ENCODE peak calls at places on chromosomes 7 and 10, in seven cellular contexts. A is CD4-positive, alpha-beta T cell; Y is IMR-90; M is lower lobe of right lung; Z is right cardiac atrium; E is heart left ventricle; O is transverse colon. S is an unnamed sample.

GRCh38 chr7:71504697-71505441 is 372.9 kb downstream of the GALNT17 start:
- DNase-seq in A (no peak), Y (no peak), M (no peak), Z (no peak), E (no peak), O (no peak), S (no peak)

GRCh38 chr10:119768455-119769094 is 42.7 kb downstream of the INPP5F start:
- DNase-seq in A (no peak), Y (peak; percentile 22), M (no peak), Z (no peak), E (no peak), O (no peak), S (no peak)

GRCh38 chr10:127150136-127150535 is 46.3 kb downstream of the INSYN2A start:
- DNase-seq in A (no peak), Y (peak; percentile 75), M (no peak), Z (no peak), E (no peak), O (no peak), S (no peak)

GRCh38 chr7:84425702-84426259 is 231.2 kb upstream of the SEMA3A start:
- DNase-seq in A (no peak), Y (no peak), M (no peak), Z (no peak), E (no peak), O (no peak), S (no peak)

GRCh38 chr10:92590623-92591549 is 2.0 kb upstream of the KIF11 start:
- DNase-seq in A (no peak), Y (peak; percentile 69), M (peak; percentile 57), Z (peak; percentile 50), E (no peak), O (peak; percentile 38), S (no peak)

GRCh38 chr10:8158439-8159071 is 104.1 kb downstream of the GATA3 start:
- DNase-seq in A (no peak), Y (no peak), M (no peak), Z (no peak), E (no peak), O (peak; percentile 8), S (no peak)

GRCh38 chr7:40720401-40720800 is 585.6 kb downstream of the SUGCT start:
- DNase-seq in A (no peak), Y (peak; percentile 74), M (no peak), Z (no peak), E (no peak), O (no peak), S (no peak)

GRCh38 chr7:124781907-124782306 is 16.3 kb upstream of the GPR37 start:
- DNase-seq in A (no peak), Y (peak; percentile 5), M (no peak), Z (no peak), E (no peak), O (no peak), S (no peak)

GRCh38 chr10:71150811-71151210 is 61.6 kb upstream of the UNC5B start:
- DNase-seq in A (no peak), Y (no peak), M (no peak), Z (no peak), E (no peak), O (no peak), S (no peak)

GRCh38 chr7:47253650-47254080 is 328.2 kb downstream of the TNS3 start:
- DNase-seq in A (no peak), Y (peak; percentile 78), M (no peak), Z (peak; percentile 51), E (no peak), O (peak; percentile 28), S (no peak)

GRCh38 chr7:23956769-23957556 is 246.9 kb downstream of the STK31 start:
- DNase-seq in A (no peak), Y (peak; percentile 6), M (no peak), Z (no peak), E (no peak), O (no peak), S (no peak)

GRCh38 chr7:142896741-142897379 is 11.3 kb upstream of the TRPV6 start:
- DNase-seq in A (no peak), Y (no peak), M (no peak), Z (no peak), E (peak; percentile 2), O (no peak), S (no peak)

GRCh38 chr10:133335238-133336122 is 1.2 kb downstream of the CALY start:
- DNase-seq in A (peak; percentile 83), Y (peak; percentile 61), M (peak; percentile 58), Z (peak; percentile 73), E (peak; percentile 57), O (peak; percentile 62), S (no peak)

GRCh38 chr10:71970869-71971268 is 6.7 kb downstream of the CHST3 start:
- DNase-seq in A (no peak), Y (no peak), M (no peak), Z (no peak), E (no peak), O (no peak), S (no peak)

GRCh38 chr7:101538596-101539459 is 90.3 kb downstream of the MYL10 start:
- DNase-seq in A (peak; percentile 40), Y (peak; percentile 37), M (peak; percentile 66), Z (peak; percentile 51), E (peak; percentile 38), O (peak; percentile 62), S (no peak)

GRCh38 chr10:123678376-123678775 is 12.2 kb downstream of the GPR26 start:
- DNase-seq in A (no peak), Y (no peak), M (no peak), Z (no peak), E (no peak), O (no peak), S (no peak)
- H3K9me3 ChIP-seq in A (no peaks in the 10 kb centered on the region), Y (peaks cover 45% of the 10 kb centered on the region), M (no peaks in the 10 kb centered on the region), Z (no peaks in the 10 kb centered on the region), E (no peaks in the 10 kb centered on the region), O (no peaks in the 10 kb centered on the region), S (no peaks in the 10 kb centered on the region)

DNA sequence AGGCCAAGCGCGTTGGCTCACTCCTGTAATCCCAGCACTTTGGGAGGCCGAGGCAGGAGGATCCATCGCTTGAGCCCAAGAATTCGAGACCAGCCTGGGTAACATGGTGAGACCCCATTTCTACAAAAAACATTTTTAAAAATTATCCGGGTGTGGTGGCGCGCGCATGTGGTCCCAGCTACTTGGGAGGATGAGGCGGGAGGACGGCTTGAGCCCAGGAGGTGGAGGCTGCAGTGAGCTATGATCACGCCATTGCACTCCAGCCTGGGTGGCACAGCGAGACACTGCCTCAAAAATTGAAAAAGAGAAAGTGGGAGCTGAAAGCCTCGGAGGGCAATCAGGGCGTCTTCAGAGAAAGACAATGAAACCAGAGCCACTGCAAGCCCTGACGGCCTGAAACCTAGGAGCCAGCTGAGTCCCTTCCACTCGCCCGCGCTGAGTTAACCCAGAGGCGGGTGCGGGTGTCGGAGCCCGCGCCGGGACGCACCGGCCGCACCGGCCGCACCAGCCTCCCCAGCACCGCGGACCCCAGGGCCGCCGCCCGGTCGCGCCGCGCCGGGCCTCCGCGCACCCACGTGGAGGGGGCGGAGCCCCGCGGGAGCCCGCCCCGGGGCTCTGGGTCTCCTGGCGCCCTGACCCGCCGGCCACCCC is 22.4 kb downstream of the ZFAND2A start:
- DNase-seq in A (no peak), Y (no peak), M (no peak), Z (no peak), E (no peak), O (no peak), S (no peak)
- H3K27ac ChIP-seq in A (peak overlapping the region; percentile 50), Y (peak overlapping the region; percentile 35), M (peak overlapping the region; percentile 91), Z (no peak overlapping the region), E (peak overlapping the region; percentile 57), O (peak overlapping the region; percentile 81), S (no peak overlapping the region)

GRCh38 chr10:129594811-129595210 is 127.8 kb downstream of the MGMT start:
- DNase-seq in A (no peak), Y (no peak), M (no peak), Z (no peak), E (no peak), O (no peak), S (no peak)
- H3K9me3 ChIP-seq in A (peaks cover 13% of the 10 kb centered on the region), Y (peaks cover 13% of the 10 kb centered on the region), M (no peaks in the 10 kb centered on the region), Z (no peaks in the 10 kb centered on the region), E (no peaks in the 10 kb centered on the region), O (no peaks in the 10 kb centered on the region), S (no peaks in the 10 kb centered on the region)

DNA sequence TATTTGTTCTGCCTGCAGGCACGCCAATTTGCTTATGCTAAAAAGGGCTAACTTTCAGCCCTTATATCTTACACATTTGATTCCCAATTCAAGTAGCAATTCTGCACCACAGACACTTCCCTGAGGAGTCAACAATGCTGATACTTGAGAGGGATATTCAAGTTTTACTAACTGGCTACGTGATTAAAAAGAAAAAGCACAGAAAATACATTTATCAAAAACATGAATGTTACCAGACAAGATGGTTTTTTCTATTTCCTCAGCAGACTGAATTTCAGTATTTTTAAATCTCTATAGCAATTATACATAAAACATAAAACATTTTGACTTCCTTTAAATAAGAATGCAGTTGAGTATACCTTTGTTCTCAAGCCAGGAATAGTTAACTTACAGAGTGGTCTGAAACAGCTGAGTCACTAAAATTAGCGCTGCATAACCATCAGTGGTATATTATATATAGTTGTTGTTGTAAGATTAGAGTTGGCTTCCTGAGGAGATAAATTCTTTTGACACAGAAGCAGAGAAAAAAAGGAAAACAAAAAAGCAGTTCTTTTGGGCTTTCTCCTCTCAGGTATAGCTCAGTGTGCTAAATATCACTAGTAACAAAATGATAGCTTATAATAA is 33.8 kb downstream of the MTPN start:
- DNase-seq in A (no peak), Y (no peak), M (no peak), Z (no peak), E (no peak), O (no peak), S (no peak)
- H3K27ac ChIP-seq in A (no peak overlapping the region), Y (no peak overlapping the region), M (no peak overlapping the region), Z (no peak overlapping the region), E (no peak overlapping the region), O (no peak overlapping the region), S (no peak overlapping the region)

DNA sequence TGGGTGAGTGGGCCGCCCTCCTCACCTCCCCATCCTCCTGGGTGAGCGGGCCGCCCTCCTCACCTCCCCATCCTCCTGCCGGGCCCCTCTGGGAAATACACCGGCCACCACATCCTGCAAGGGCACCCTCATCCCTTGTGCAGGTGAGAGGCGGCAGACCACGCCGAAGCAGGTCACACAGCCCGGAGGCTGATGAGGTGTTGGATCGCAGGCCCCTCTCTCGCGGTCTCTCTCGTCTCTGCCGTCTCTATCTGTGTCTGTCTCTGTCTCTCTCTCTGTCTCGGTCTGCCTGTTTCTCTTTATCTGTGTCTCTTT is 30.8 kb upstream of the FOXL3 start:
- DNase-seq in A (no peak), Y (no peak), M (no peak), Z (no peak), E (no peak), O (no peak), S (no peak)
- H3K9me3 ChIP-seq in A (no peaks in the 10 kb centered on the region), Y (peaks cover 27% of the 10 kb centered on the region), M (no peaks in the 10 kb centered on the region), Z (no peaks in the 10 kb centered on the region), E (no peaks in the 10 kb centered on the region), O (no peaks in the 10 kb centered on the region), S (peaks cover 28% of the 10 kb centered on the region)

DNA sequence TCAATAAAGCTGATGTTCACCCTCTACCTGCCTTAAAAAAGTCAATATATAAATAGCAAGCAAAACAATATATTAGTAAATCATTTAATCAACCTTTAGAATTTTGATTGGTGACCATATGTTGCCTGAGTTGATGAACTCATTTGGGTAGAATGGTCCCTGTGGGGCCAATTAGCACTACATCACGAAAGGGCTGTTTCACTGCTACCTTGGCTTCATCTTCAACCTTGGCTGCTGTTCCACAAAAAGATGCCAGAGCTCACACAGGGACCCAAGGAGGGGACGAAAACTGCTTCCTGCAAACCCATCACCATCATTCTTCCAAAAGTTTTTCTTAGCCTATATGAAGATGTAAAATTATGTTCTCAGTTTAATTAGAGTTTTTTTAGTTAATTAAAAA is 35.4 kb upstream of the HBP1 start:
- DNase-seq in A (no peak), Y (no peak), M (no peak), Z (no peak), E (no peak), O (no peak), S (no peak)
- H3K27ac ChIP-seq in A (no peak overlapping the region), Y (no peak overlapping the region), M (no peak overlapping the region), Z (no peak overlapping the region), E (no peak overlapping the region), O (no peak overlapping the region), S (no peak overlapping the region)